ENCODE peak calls at places on chromosomes 11 and 22, in seven cellular contexts. H is 8988T; K is stimulated activated CD4-positive, alpha-beta T cell treated with anti-CD3 and anti-CD28 coated beads, Interleukin-1b, Interleukin-23, amount 100 ng/mL, for 1 hour; I is thoracic aorta; D is cerebellum; B is lower lobe of right lung; Z is NCI-H446. P is an unnamed sample.

GRCh38 chr11:107139396-107139795 is 121.1 kb upstream of the GUCY1A2 start:
- DNase-seq in K (no peak), I (no peak), D (peak; percentile 50), Z (no peak), B (no peak), H (no peak), P (no peak)

GRCh38 chr11:1564535-1565172 is 7.4 kb downstream of the DUSP8 start:
- DNase-seq in B (no peak), H (peak; percentile 63), D (peak; percentile 85), Z (no peak), K (no peak), I (peak; percentile 67), P (peak; percentile 89)

GRCh38 chr11:45150943-45151342 is 4.5 kb downstream of the PRDM11 start:
- DNase-seq in H (peak; percentile 2), K (no peak), B (no peak), Z (no peak), I (no peak), D (no peak), P (no peak)

GRCh38 chr22:35526333-35526979 is 14.2 kb upstream of the RASD2 start:
- DNase-seq in K (no peak), B (no peak), Z (no peak), I (no peak), H (no peak), D (no peak), P (no peak)

GRCh38 chr11:72864692-72865655 is 50.8 kb downstream of the ATG16L2 start:
- DNase-seq in I (no peak), D (peak; percentile 10), K (no peak), B (no peak), H (no peak), Z (peak; percentile 12), P (no peak)

GRCh38 chr11:6319001-6319878 is 1.1 kb downstream of the CAVIN3 start:
- DNase-seq in B (peak; percentile 65), H (no peak), Z (no peak), D (peak; percentile 31), K (no peak), I (peak; percentile 10), P (peak; percentile 90)

GRCh38 chr11:126874276-126874675 is 126.3 kb downstream of the KIRREL3 start:
- DNase-seq in H (no peak), I (no peak), D (no peak), B (no peak), Z (no peak), K (no peak), P (no peak)

GRCh38 chr22:23375031-23375827 is 194.9 kb downstream of the BCR start:
- DNase-seq in K (no peak), Z (no peak), I (no peak), B (no peak), H (no peak), D (no peak), P (no peak)

GRCh38 chr11:96105944-96106343 is 182.0 kb upstream of the MTMR2 start:
- DNase-seq in I (no peak), D (no peak), H (no peak), K (no peak), Z (no peak), B (no peak), P (no peak)

GRCh38 chr22:26367402-26368245 is 61.4 kb upstream of the ASPHD2 start:
- DNase-seq in H (no peak), B (no peak), D (peak; percentile 21), I (no peak), Z (peak; percentile 59), K (no peak), P (peak; percentile 71)

GRCh38 chr11:64156235-64157011 is 9.5 kb downstream of the MACROD1 start:
- DNase-seq in D (no peak), B (no peak), I (no peak), H (no peak), K (no peak), Z (no peak), P (no peak)

GRCh38 chr11:3165152-3165705 is at the start of gene OSBPL5:
- DNase-seq in I (no peak), H (peak; percentile 86), Z (peak; percentile 30), K (no peak), B (peak; percentile 83), D (peak; percentile 75), P (peak; percentile 12)